ENCODE peak calls at places on chromosomes 3 and 15, in seven cellular contexts. F is CD8-positive, alpha-beta memory T cell; M is central memory CD4-positive, alpha-beta T cell; D is H54; B is fibroblast of lung; E is EH; O is NCI-H1694 treated with DMSO at 0.1 percent for 48 hours. Q is an unnamed sample.

GRCh38 chr15:59545573-59545972 is 66.0 kb upstream of the GCNT3 start:
- DNase-seq in D (no peak), O (no peak), F (no peak), E (no peak), M (no peak), B (no peak), Q (no peak)

GRCh38 chr3:45547764-45548683 is 46.5 kb upstream of the LIMD1 start:
- DNase-seq in D (no peak), E (peak), B (peak), F (no peak), O (peak), M (no peak), Q (peak)

GRCh38 chr3:14481018-14481645 is 59.0 kb downstream of the GRIP2 start:
- DNase-seq in F (no peak), B (no peak), M (no peak), E (no peak), O (no peak), D (no peak), Q (no peak)

GRCh38 chr15:54776410-54776809 is 420.3 kb downstream of the RSL24D1 start:
- DNase-seq in O (no peak), E (no peak), B (no peak), D (no peak), F (no peak), M (no peak), Q (no peak)

GRCh38 chr3:111577798-111578685 is 17.1 kb downstream of the ZBED2 start:
- DNase-seq in O (peak), D (peak), F (no peak), B (peak), M (peak), E (peak), Q (peak)

GRCh38 chr3:100600181-100601042 is 9.0 kb upstream of the ADGRG7 start:
- DNase-seq in F (no peak), B (no peak), E (no peak), M (peak), O (no peak), D (no peak), Q (no peak)

GRCh38 chr3:183826448-183826847 is 1.1 kb upstream of the MAP6D1 start:
- DNase-seq in E (no peak), B (no peak), O (no peak), M (no peak), F (peak), D (no peak), Q (no peak)

GRCh38 chr15:56496635-56497034 is 31.7 kb upstream of the MNS1 start:
- DNase-seq in B (peak), M (peak), O (peak), D (peak), E (peak), F (peak), Q (peak)

GRCh38 chr3:189701934-189702693 is 70.9 kb downstream of the TP63 start:
- DNase-seq in F (no peak), O (no peak), E (no peak), M (no peak), D (no peak), B (no peak), Q (no peak)

GRCh38 chr3:34212671-34213070 is 414.2 kb downstream of the PDCD6IP start:
- DNase-seq in B (peak), M (no peak), E (peak), O (no peak), D (no peak), F (no peak), Q (peak)

GRCh38 chr15:39804026-39804425 is 21.4 kb upstream of the FSIP1 start:
- DNase-seq in M (no peak), B (no peak), F (no peak), O (no peak), D (no peak), E (no peak), Q (peak)

GRCh38 chr3:70738310-70738681 is 425.9 kb upstream of the MDFIC2 start:
- DNase-seq in F (no peak), E (no peak), D (no peak), B (no peak), M (no peak), O (no peak), Q (no peak)

GRCh38 chr3:183287301-183287971 is 34.4 kb downstream of the B3GNT5 start:
- DNase-seq in M (no peak), E (peak), D (no peak), F (no peak), O (no peak), B (peak), Q (peak)

GRCh38 chr3:95235916-95236315 is 1173.1 kb downstream of the NSUN3 start:
- DNase-seq in D (no peak), B (no peak), O (no peak), E (no peak), M (no peak), F (no peak), Q (no peak)

GRCh38 chr3:186425788-186426730 is 64.0 kb upstream of the DGKG start:
- DNase-seq in E (peak), D (no peak), F (no peak), M (no peak), O (no peak), B (peak), Q (peak)

GRCh38 chr3:193981534-193981933 is 154.4 kb upstream of the HES1 start:
- DNase-seq in O (no peak), F (no peak), D (no peak), M (no peak), B (no peak), E (no peak), Q (no peak)

GRCh38 chr15:80403712-80404056 is 498 bp upstream of the ARNT2 start:
- DNase-seq in F (no peak), B (peak), D (no peak), O (no peak), E (peak), M (no peak), Q (no peak)

GRCh38 chr15:47364671-47365141 is 352.6 kb upstream of the SEMA6D start:
- DNase-seq in O (no peak), E (no peak), F (no peak), D (no peak), B (no peak), M (no peak), Q (no peak)

Q was measured in astrocyte.